ENCODE peak calls at places on chromosome 6, in five cellular contexts. Q is RPMI8226; N is M059J; H is stimulated activated CD4-positive, alpha-beta T cell treated with anti-CD3 and anti-CD28 coated beads, Interleukin-2, amount 100 ng/mL, for 48 hours; W is CD4-positive, CD25-positive, alpha-beta regulatory T cell. V is an unnamed sample.

GRCh38 chr6:123997223-123997622 is 193.6 kb downstream of the NKAIN2 start:
- DNase-seq in Q (peak), N (no peak), H (no peak), W (no peak), V (no peak)

GRCh38 chr6:110325197-110325596 is 33.0 kb downstream of the METTL24 start:
- DNase-seq in Q (no peak), N (peak), H (no peak), W (no peak), V (no peak)

GRCh38 chr6:18053555-18054445 is 66.4 kb upstream of the KIF13A start:
- DNase-seq in Q (peak), N (peak), H (no peak), W (no peak), V (no peak)

GRCh38 chr6:97653076-97653475 is 370.1 kb upstream of the MMS22L start:
- DNase-seq in Q (no peak), N (no peak), H (no peak), W (no peak), V (no peak)

GRCh38 chr6:105402090-105402980 is 547 bp downstream of the PREP start:
- DNase-seq in Q (peak), N (peak), H (peak), W (peak), V (no peak)

GRCh38 chr6:133241901-133242760 is 974 bp downstream of the EYA4 start:
- DNase-seq in Q (no peak), N (no peak), H (no peak), W (no peak), V (no peak)

GRCh38 chr6:15317934-15318902 is 72.3 kb downstream of the JARID2 start:
- DNase-seq in Q (no peak), N (peak), H (no peak), W (no peak), V (no peak)

GRCh38 chr6:41964201-41964887 is 22.7 kb upstream of the CCND3 start:
- DNase-seq in Q (no peak), N (no peak), H (no peak), W (no peak), V (no peak)

GRCh38 chr6:91505199-91505598 is 918.3 kb upstream of the MAP3K7 start:
- DNase-seq in Q (no peak), N (no peak), H (no peak), W (no peak), V (no peak)

GRCh38 chr6:159693894-159694545 is 979 bp upstream of the SOD2 start:
- DNase-seq in Q (no peak), N (no peak), H (no peak), W (peak), V (no peak)

GRCh38 chr6:166499350-166500163 is 86.9 kb downstream of the RAMACL start:
- DNase-seq in Q (no peak), N (no peak), H (peak), W (no peak), V (no peak)

GRCh38 chr6:135254471-135254870 is 73.4 kb downstream of the MYB start:
- DNase-seq in Q (no peak), N (no peak), H (no peak), W (no peak), V (no peak)

GRCh38 chr6:37155394-37156312 is 14.3 kb upstream of the PIM1 start:
- DNase-seq in Q (peak), N (peak), H (peak), W (no peak), V (no peak)

GRCh38 chr6:34654061-34654460 is 42.5 kb downstream of the ILRUN start:
- DNase-seq in Q (no peak), N (no peak), H (no peak), W (no peak), V (no peak)